ENCODE peak calls at places on chromosome 1, in nine cellular contexts. One of them, this sample, is unnamed.

GRCh38 chr1:191582169-191582568 is 576.1 kb upstream of the RGS18 start:
- DNase-seq in posterior cingulate gyrus: no peak
- DNase-seq in activated CD8-positive, alpha-beta T cell treated with anti-CD3 and anti-CD28 coated beads for 36 hours: no peak
- DNase-seq in activated CD4-positive, alpha-beta T cell treated with anti-CD3 and anti-CD28 coated beads, Interleukin-2, amount 50 U/mL, for 1 hour: no peak
- DNase-seq in tibial artery: no peak
- DNase-seq in stimulated activated CD8-positive, alpha-beta memory T cell treated with anti-CD3 and anti-CD28 coated beads, Interleukin-7, amount 100 ng/mL, for 48 hours: no peak
- DNase-seq in activated naive CD8-positive, alpha-beta T cell treated with anti-CD3 and anti-CD28 coated beads, Interleukin-2, amount 50 U/mL, for 24 hours: no peak
- DNase-seq in Panc1: no peak
- DNase-seq in H9: no peak
- DNase-seq in this sample: no peak

GRCh38 chr1:110714419-110715107 is 39.8 kb upstream of the KCNA3 start:
- DNase-seq in posterior cingulate gyrus: no peak
- DNase-seq in Panc1: no peak
- DNase-seq in H9: no peak
- DNase-seq in tibial artery: no peak
- DNase-seq in activated CD4-positive, alpha-beta T cell treated with anti-CD3 and anti-CD28 coated beads, Interleukin-2, amount 50 U/mL, for 1 hour: no peak
- DNase-seq in activated CD8-positive, alpha-beta T cell treated with anti-CD3 and anti-CD28 coated beads for 36 hours: no peak
- DNase-seq in activated naive CD8-positive, alpha-beta T cell treated with anti-CD3 and anti-CD28 coated beads, Interleukin-2, amount 50 U/mL, for 24 hours: no peak
- DNase-seq in stimulated activated CD8-positive, alpha-beta memory T cell treated with anti-CD3 and anti-CD28 coated beads, Interleukin-7, amount 100 ng/mL, for 48 hours: no peak
- DNase-seq in this sample: no peak

GRCh38 chr1:215114154-215114933 is 31.8 kb downstream of the KCNK2 start:
- DNase-seq in activated CD8-positive, alpha-beta T cell treated with anti-CD3 and anti-CD28 coated beads for 36 hours: no peak
- DNase-seq in tibial artery: no peak
- DNase-seq in activated naive CD8-positive, alpha-beta T cell treated with anti-CD3 and anti-CD28 coated beads, Interleukin-2, amount 50 U/mL, for 24 hours: no peak
- DNase-seq in stimulated activated CD8-positive, alpha-beta memory T cell treated with anti-CD3 and anti-CD28 coated beads, Interleukin-7, amount 100 ng/mL, for 48 hours: no peak
- DNase-seq in Panc1: peak; percentile 33
- DNase-seq in activated CD4-positive, alpha-beta T cell treated with anti-CD3 and anti-CD28 coated beads, Interleukin-2, amount 50 U/mL, for 1 hour: no peak
- DNase-seq in posterior cingulate gyrus: no peak
- DNase-seq in H9: no peak
- DNase-seq in this sample: no peak

GRCh38 chr1:180270767-180271639 is 40.9 kb downstream of the LHX4 start:
- DNase-seq in H9: no peak
- DNase-seq in stimulated activated CD8-positive, alpha-beta memory T cell treated with anti-CD3 and anti-CD28 coated beads, Interleukin-7, amount 100 ng/mL, for 48 hours: no peak
- DNase-seq in tibial artery: no peak
- DNase-seq in activated naive CD8-positive, alpha-beta T cell treated with anti-CD3 and anti-CD28 coated beads, Interleukin-2, amount 50 U/mL, for 24 hours: no peak
- DNase-seq in posterior cingulate gyrus: no peak
- DNase-seq in activated CD8-positive, alpha-beta T cell treated with anti-CD3 and anti-CD28 coated beads for 36 hours: no peak
- DNase-seq in activated CD4-positive, alpha-beta T cell treated with anti-CD3 and anti-CD28 coated beads, Interleukin-2, amount 50 U/mL, for 1 hour: no peak
- DNase-seq in Panc1: no peak
- DNase-seq in this sample: no peak

GRCh38 chr1:205430631-205431305 is 8.9 kb upstream of the LEMD1 start:
- DNase-seq in tibial artery: no peak
- DNase-seq in Panc1: peak; percentile 20
- DNase-seq in activated naive CD8-positive, alpha-beta T cell treated with anti-CD3 and anti-CD28 coated beads, Interleukin-2, amount 50 U/mL, for 24 hours: peak; percentile 71
- DNase-seq in posterior cingulate gyrus: peak; percentile 34
- DNase-seq in activated CD8-positive, alpha-beta T cell treated with anti-CD3 and anti-CD28 coated beads for 36 hours: peak; percentile 70
- DNase-seq in H9: peak; percentile 76
- DNase-seq in stimulated activated CD8-positive, alpha-beta memory T cell treated with anti-CD3 and anti-CD28 coated beads, Interleukin-7, amount 100 ng/mL, for 48 hours: peak; percentile 21
- DNase-seq in activated CD4-positive, alpha-beta T cell treated with anti-CD3 and anti-CD28 coated beads, Interleukin-2, amount 50 U/mL, for 1 hour: peak; percentile 49
- DNase-seq in this sample: peak; percentile 66

GRCh38 chr1:47593001-47593568 is 155.2 kb downstream of the FOXD2 start:
- DNase-seq in tibial artery: no peak
- DNase-seq in activated naive CD8-positive, alpha-beta T cell treated with anti-CD3 and anti-CD28 coated beads, Interleukin-2, amount 50 U/mL, for 24 hours: no peak
- DNase-seq in posterior cingulate gyrus: no peak
- DNase-seq in activated CD8-positive, alpha-beta T cell treated with anti-CD3 and anti-CD28 coated beads for 36 hours: no peak
- DNase-seq in stimulated activated CD8-positive, alpha-beta memory T cell treated with anti-CD3 and anti-CD28 coated beads, Interleukin-7, amount 100 ng/mL, for 48 hours: no peak
- DNase-seq in Panc1: no peak
- DNase-seq in H9: no peak
- DNase-seq in activated CD4-positive, alpha-beta T cell treated with anti-CD3 and anti-CD28 coated beads, Interleukin-2, amount 50 U/mL, for 1 hour: no peak
- DNase-seq in this sample: no peak

GRCh38 chr1:42282867-42283583 is 52.0 kb downstream of the FOXJ3 start:
- DNase-seq in stimulated activated CD8-positive, alpha-beta memory T cell treated with anti-CD3 and anti-CD28 coated beads, Interleukin-7, amount 100 ng/mL, for 48 hours: no peak
- DNase-seq in activated naive CD8-positive, alpha-beta T cell treated with anti-CD3 and anti-CD28 coated beads, Interleukin-2, amount 50 U/mL, for 24 hours: no peak
- DNase-seq in H9: no peak
- DNase-seq in Panc1: no peak
- DNase-seq in activated CD8-positive, alpha-beta T cell treated with anti-CD3 and anti-CD28 coated beads for 36 hours: no peak
- DNase-seq in activated CD4-positive, alpha-beta T cell treated with anti-CD3 and anti-CD28 coated beads, Interleukin-2, amount 50 U/mL, for 1 hour: no peak
- DNase-seq in tibial artery: no peak
- DNase-seq in posterior cingulate gyrus: no peak
- DNase-seq in this sample: no peak

GRCh38 chr1:44144962-44145756 is 3.7 kb upstream of the KLF18 start:
- DNase-seq in H9: no peak
- DNase-seq in Panc1: no peak
- DNase-seq in activated CD8-positive, alpha-beta T cell treated with anti-CD3 and anti-CD28 coated beads for 36 hours: no peak
- DNase-seq in activated naive CD8-positive, alpha-beta T cell treated with anti-CD3 and anti-CD28 coated beads, Interleukin-2, amount 50 U/mL, for 24 hours: no peak
- DNase-seq in posterior cingulate gyrus: no peak
- DNase-seq in activated CD4-positive, alpha-beta T cell treated with anti-CD3 and anti-CD28 coated beads, Interleukin-2, amount 50 U/mL, for 1 hour: no peak
- DNase-seq in stimulated activated CD8-positive, alpha-beta memory T cell treated with anti-CD3 and anti-CD28 coated beads, Interleukin-7, amount 100 ng/mL, for 48 hours: no peak
- DNase-seq in tibial artery: no peak
- DNase-seq in this sample: no peak

GRCh38 chr1:206449566-206449965 is 20.7 kb upstream of the IKBKE start:
- DNase-seq in posterior cingulate gyrus: no peak
- DNase-seq in activated CD8-positive, alpha-beta T cell treated with anti-CD3 and anti-CD28 coated beads for 36 hours: no peak
- DNase-seq in tibial artery: no peak
- DNase-seq in H9: no peak
- DNase-seq in activated naive CD8-positive, alpha-beta T cell treated with anti-CD3 and anti-CD28 coated beads, Interleukin-2, amount 50 U/mL, for 24 hours: no peak
- DNase-seq in activated CD4-positive, alpha-beta T cell treated with anti-CD3 and anti-CD28 coated beads, Interleukin-2, amount 50 U/mL, for 1 hour: no peak
- DNase-seq in stimulated activated CD8-positive, alpha-beta memory T cell treated with anti-CD3 and anti-CD28 coated beads, Interleukin-7, amount 100 ng/mL, for 48 hours: no peak
- DNase-seq in Panc1: no peak
- DNase-seq in this sample: no peak

GRCh38 chr1:23039308-23039826 is 20.1 kb downstream of the KDM1A start:
- DNase-seq in activated naive CD8-positive, alpha-beta T cell treated with anti-CD3 and anti-CD28 coated beads, Interleukin-2, amount 50 U/mL, for 24 hours: no peak
- DNase-seq in posterior cingulate gyrus: no peak
- DNase-seq in activated CD4-positive, alpha-beta T cell treated with anti-CD3 and anti-CD28 coated beads, Interleukin-2, amount 50 U/mL, for 1 hour: no peak
- DNase-seq in activated CD8-positive, alpha-beta T cell treated with anti-CD3 and anti-CD28 coated beads for 36 hours: no peak
- DNase-seq in Panc1: no peak
- DNase-seq in H9: no peak
- DNase-seq in stimulated activated CD8-positive, alpha-beta memory T cell treated with anti-CD3 and anti-CD28 coated beads, Interleukin-7, amount 100 ng/mL, for 48 hours: no peak
- DNase-seq in tibial artery: no peak
- DNase-seq in this sample: no peak

GRCh38 chr1:54153548-54154439 is 994 bp upstream of the CDCP2 start:
- DNase-seq in tibial artery: peak; percentile 82
- DNase-seq in Panc1: no peak
- DNase-seq in activated CD8-positive, alpha-beta T cell treated with anti-CD3 and anti-CD28 coated beads for 36 hours: no peak
- DNase-seq in activated CD4-positive, alpha-beta T cell treated with anti-CD3 and anti-CD28 coated beads, Interleukin-2, amount 50 U/mL, for 1 hour: no peak
- DNase-seq in H9: peak; percentile 55
- DNase-seq in posterior cingulate gyrus: no peak
- DNase-seq in activated naive CD8-positive, alpha-beta T cell treated with anti-CD3 and anti-CD28 coated beads, Interleukin-2, amount 50 U/mL, for 24 hours: no peak
- DNase-seq in stimulated activated CD8-positive, alpha-beta memory T cell treated with anti-CD3 and anti-CD28 coated beads, Interleukin-7, amount 100 ng/mL, for 48 hours: no peak
- DNase-seq in this sample: no peak

GRCh38 chr1:205354259-205354904 is 2.3 kb downstream of the KLHDC8A start:
- DNase-seq in tibial artery: peak; percentile 67
- DNase-seq in activated CD4-positive, alpha-beta T cell treated with anti-CD3 and anti-CD28 coated beads, Interleukin-2, amount 50 U/mL, for 1 hour: peak; percentile 58
- DNase-seq in activated naive CD8-positive, alpha-beta T cell treated with anti-CD3 and anti-CD28 coated beads, Interleukin-2, amount 50 U/mL, for 24 hours: peak; percentile 60
- DNase-seq in posterior cingulate gyrus: no peak
- DNase-seq in Panc1: peak; percentile 43
- DNase-seq in activated CD8-positive, alpha-beta T cell treated with anti-CD3 and anti-CD28 coated beads for 36 hours: peak; percentile 82
- DNase-seq in stimulated activated CD8-positive, alpha-beta memory T cell treated with anti-CD3 and anti-CD28 coated beads, Interleukin-7, amount 100 ng/mL, for 48 hours: peak; percentile 27
- DNase-seq in H9: no peak
- DNase-seq in this sample: peak; percentile 62

GRCh38 chr1:6960291-6960758 is 175.1 kb downstream of the CAMTA1 start:
- DNase-seq in stimulated activated CD8-positive, alpha-beta memory T cell treated with anti-CD3 and anti-CD28 coated beads, Interleukin-7, amount 100 ng/mL, for 48 hours: no peak
- DNase-seq in activated CD8-positive, alpha-beta T cell treated with anti-CD3 and anti-CD28 coated beads for 36 hours: no peak
- DNase-seq in activated naive CD8-positive, alpha-beta T cell treated with anti-CD3 and anti-CD28 coated beads, Interleukin-2, amount 50 U/mL, for 24 hours: no peak
- DNase-seq in activated CD4-positive, alpha-beta T cell treated with anti-CD3 and anti-CD28 coated beads, Interleukin-2, amount 50 U/mL, for 1 hour: no peak
- DNase-seq in Panc1: no peak
- DNase-seq in posterior cingulate gyrus: no peak
- DNase-seq in tibial artery: no peak
- DNase-seq in H9: no peak
- DNase-seq in this sample: no peak

GRCh38 chr1:169949139-169949538 is 55.4 kb upstream of the SCYL3 start:
- DNase-seq in activated CD4-positive, alpha-beta T cell treated with anti-CD3 and anti-CD28 coated beads, Interleukin-2, amount 50 U/mL, for 1 hour: no peak
- DNase-seq in Panc1: no peak
- DNase-seq in activated CD8-positive, alpha-beta T cell treated with anti-CD3 and anti-CD28 coated beads for 36 hours: no peak
- DNase-seq in stimulated activated CD8-positive, alpha-beta memory T cell treated with anti-CD3 and anti-CD28 coated beads, Interleukin-7, amount 100 ng/mL, for 48 hours: no peak
- DNase-seq in activated naive CD8-positive, alpha-beta T cell treated with anti-CD3 and anti-CD28 coated beads, Interleukin-2, amount 50 U/mL, for 24 hours: no peak
- DNase-seq in posterior cingulate gyrus: no peak
- DNase-seq in H9: no peak
- DNase-seq in tibial artery: no peak
- DNase-seq in this sample: no peak

GRCh38 chr1:243414152-243414494 is 158.3 kb downstream of the SDCCAG8 start:
- DNase-seq in activated CD4-positive, alpha-beta T cell treated with anti-CD3 and anti-CD28 coated beads, Interleukin-2, amount 50 U/mL, for 1 hour: no peak
- DNase-seq in H9: no peak
- DNase-seq in activated naive CD8-positive, alpha-beta T cell treated with anti-CD3 and anti-CD28 coated beads, Interleukin-2, amount 50 U/mL, for 24 hours: no peak
- DNase-seq in posterior cingulate gyrus: no peak
- DNase-seq in activated CD8-positive, alpha-beta T cell treated with anti-CD3 and anti-CD28 coated beads for 36 hours: no peak
- DNase-seq in Panc1: no peak
- DNase-seq in tibial artery: no peak
- DNase-seq in stimulated activated CD8-positive, alpha-beta memory T cell treated with anti-CD3 and anti-CD28 coated beads, Interleukin-7, amount 100 ng/mL, for 48 hours: no peak
- DNase-seq in this sample: no peak